ENCODE peak calls at places on chromosomes 12 and 14, in six cellular contexts. C is tibial artery, J is breast epithelium, H is astrocyte, G is astrocyte of the spinal cord, F is GM23338. K is an unnamed sample.

GRCh38 chr14:28577711-28578131 is 188.9 kb upstream of the FOXG1 start:
- DNase-seq in C (no peak), J (peak; percentile 25), G (peak; percentile 92), H (peak; percentile 94), F (no peak), K (peak; percentile 81)

GRCh38 chr12:4743046-4743445 is 22.8 kb downstream of the GALNT8 start:
- DNase-seq in J (no peak), C (no peak), F (peak; percentile 81), G (no peak), H (no peak), K (no peak)

GRCh38 chr14:103058209-103059055 is 1.1 kb upstream of the CDC42BPB start:
- DNase-seq in J (no peak), C (no peak), F (no peak), G (peak; percentile 16), H (no peak), K (no peak)

GRCh38 chr12:122891661-122892525 is 4.0 kb downstream of the VPS37B start:
- DNase-seq in G (peak; percentile 67), J (no peak), F (peak; percentile 79), H (peak; percentile 82), C (no peak), K (no peak)

GRCh38 chr12:87853448-87854003 is 175.7 kb downstream of the C12orf50 start:
- DNase-seq in C (no peak), J (no peak), H (no peak), G (no peak), F (peak; percentile 18), K (no peak)

GRCh38 chr14:65065719-65066118 is 36.6 kb downstream of the MAX start:
- DNase-seq in F (no peak), H (no peak), C (no peak), G (no peak), J (no peak), K (no peak)

GRCh38 chr12:62703011-62703380 is 232.0 kb downstream of the PPM1H start:
- DNase-seq in H (peak; percentile 81), F (no peak), G (peak; percentile 77), C (no peak), J (no peak), K (no peak)

GRCh38 chr12:100593490-100593889 is 20.0 kb downstream of the GAS2L3 start:
- DNase-seq in F (no peak), C (no peak), G (peak; percentile 47), H (peak; percentile 41), J (no peak), K (peak; percentile 48)

GRCh38 chr12:44847888-44848770 is 28.0 kb downstream of the NELL2 start:
- DNase-seq in C (no peak), F (no peak), G (no peak), H (no peak), J (no peak), K (no peak)

GRCh38 chr14:105070760-105071137 is 5.5 kb upstream of the GPR132 start:
- DNase-seq in G (no peak), F (no peak), H (no peak), C (no peak), J (no peak), K (no peak)

GRCh38 chr12:107441906-107442305 is 243.7 kb upstream of the PWP1 start:
- DNase-seq in H (peak; percentile 32), J (no peak), F (no peak), G (peak; percentile 49), C (no peak), K (peak; percentile 75)

GRCh38 chr12:59646636-59647035 is 50.8 kb downstream of the SLC16A7 start:
- DNase-seq in H (no peak), J (no peak), F (no peak), G (no peak), C (no peak), K (no peak)

GRCh38 chr12:82686223-82687019 is at the start of gene TMTC2:
- DNase-seq in J (peak; percentile 89), G (peak; percentile 94), C (peak; percentile 89), F (peak; percentile 93), H (peak; percentile 75), K (peak; percentile 89)

GRCh38 chr14:37596790-37597189 is 1.4 kb downstream of the TTC6 start:
- DNase-seq in H (no peak), G (no peak), C (no peak), J (no peak), F (no peak), K (no peak)

GRCh38 chr14:44940944-44941343 is 20.8 kb downstream of the KLHL28 start:
- DNase-seq in J (no peak), H (no peak), F (no peak), C (no peak), G (no peak), K (no peak)

GRCh38 chr12:106299193-106299794 is 3.2 kb upstream of the TCP11L2 start:
- DNase-seq in G (no peak), H (no peak), C (peak; percentile 30), F (no peak), J (no peak), K (peak; percentile 81)

GRCh38 chr12:69935651-69936100 is 110.6 kb downstream of the MYRFL start:
- DNase-seq in F (no peak), J (peak; percentile 27), C (no peak), G (no peak), H (no peak), K (no peak)

GRCh38 chr12:112480931-112481330 is 62.2 kb downstream of the PTPN11 start:
- DNase-seq in F (no peak), H (no peak), C (no peak), G (no peak), J (no peak), K (no peak)

GRCh38 chr12:65962921-65963883 is 138.9 kb downstream of the HMGA2 start:
- DNase-seq in C (peak; percentile 20), F (peak; percentile 84), G (peak; percentile 75), H (peak; percentile 80), J (no peak), K (no peak)

GRCh38 chr14:70808402-70809237 is 693 bp downstream of the MAP3K9 start:
- DNase-seq in G (no peak), F (peak; percentile 71), J (no peak), C (no peak), H (no peak), K (no peak)

GRCh38 chr14:76271371-76271770 is 104.6 kb upstream of the ESRRB start:
- DNase-seq in H (no peak), F (no peak), J (no peak), C (no peak), G (no peak), K (no peak)

GRCh38 chr14:96904201-96904600 is 107.0 kb downstream of the VRK1 start:
- DNase-seq in G (peak; percentile 24), C (no peak), F (no peak), J (no peak), H (peak; percentile 68), K (no peak)

GRCh38 chr14:78836777-78837176 is 666.6 kb downstream of the NRXN3 start:
- DNase-seq in J (no peak), H (peak; percentile 48), G (peak; percentile 64), C (no peak), F (peak; percentile 89), K (peak; percentile 52)

GRCh38 chr12:119841433-119842210 is 35.5 kb downstream of the CIT start:
- DNase-seq in F (no peak), J (no peak), H (peak; percentile 8), C (no peak), G (peak; percentile 29), K (no peak)

GRCh38 chr12:50326636-50327284 is 43.4 kb upstream of the LIMA1 start:
- DNase-seq in F (no peak), C (no peak), H (peak; percentile 51), J (no peak), G (peak; percentile 79), K (peak; percentile 80)

GRCh38 chr14:68638817-68639517 is 153.9 kb downstream of the ZFP36L1 start:
- DNase-seq in C (no peak), H (no peak), F (no peak), G (no peak), J (no peak), K (no peak)

GRCh38 chr12:104462931-104463339 is 6.2 kb downstream of the CHST11 start:
- DNase-seq in C (no peak), J (no peak), G (no peak), H (no peak), F (no peak), K (peak; percentile 39)

GRCh38 chr14:91980157-91980556 is 32.7 kb upstream of the FBLN5 start:
- DNase-seq in H (peak; percentile 96), F (no peak), C (no peak), J (no peak), G (peak; percentile 89), K (peak; percentile 92)

GRCh38 chr14:88793259-88793625 is 489 bp upstream of the EML5 start:
- DNase-seq in F (no peak), C (no peak), H (no peak), G (no peak), J (no peak), K (no peak)
- TF ChIP-seq CTCF in F (no peak), C (peak; percentile 2), H (no peak), G (no peak), J (no peak), K (no peak)

DNA sequence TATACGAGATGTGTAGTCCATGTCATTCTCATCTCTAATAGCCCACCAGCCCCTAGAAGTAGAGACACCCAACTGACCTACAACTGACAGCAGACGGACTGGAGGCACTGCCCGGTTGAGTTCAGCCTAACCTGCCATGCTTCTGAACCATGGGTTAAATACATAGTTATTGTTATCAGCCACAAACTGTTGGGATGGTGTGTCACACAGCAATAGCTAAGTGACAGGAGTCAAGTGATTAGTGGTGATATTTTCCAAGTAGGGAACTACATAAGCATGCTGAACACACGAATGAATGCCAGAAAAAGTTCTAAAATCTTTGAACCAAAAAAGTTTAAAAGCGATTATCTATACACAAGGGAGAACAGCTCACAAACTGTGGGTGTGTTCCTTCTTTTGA is 80.1 kb downstream of the SYNE3 start:
- DNase-seq in G (no peak), C (no peak), F (no peak), J (no peak), H (no peak), K (no peak)
- H3K4me3 ChIP-seq in G (no peak overlapping the region), C (no peak overlapping the region), F (no peak overlapping the region), J (no peak overlapping the region), H (no peak overlapping the region), K (no peak overlapping the region)

DNA sequence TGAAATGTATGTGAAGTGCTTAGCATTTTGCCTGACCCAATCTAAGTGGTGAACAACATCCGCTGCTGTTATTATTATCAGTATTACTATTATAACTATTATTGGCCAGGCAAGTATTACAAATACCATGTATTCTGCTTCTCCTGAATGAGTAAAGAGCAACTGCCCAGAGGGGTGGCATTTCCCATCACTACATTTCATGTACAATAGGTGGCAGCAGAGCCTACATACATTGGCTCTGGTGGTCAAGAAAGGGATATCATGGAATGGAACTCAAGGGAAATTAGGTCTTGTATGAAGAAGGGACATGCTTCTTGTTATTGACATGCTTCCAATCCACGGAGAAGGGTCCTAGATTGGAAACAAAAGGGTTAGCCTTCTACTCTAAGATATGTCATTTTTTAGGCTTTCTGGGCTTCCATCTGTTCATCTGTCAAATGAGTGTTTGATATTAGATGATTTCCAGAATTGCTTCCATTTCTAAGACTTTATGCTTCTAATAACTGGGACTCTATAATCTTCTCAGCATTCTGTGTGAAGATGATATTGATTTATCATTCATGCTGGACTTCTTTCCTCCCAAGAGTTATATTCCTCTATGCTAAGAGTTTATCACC is 239.0 kb downstream of the SSPN start:
- DNase-seq in F (peak; percentile 79), C (no peak), G (peak; percentile 62), H (peak; percentile 26), J (no peak), K (peak; percentile 73)
- TF ChIP-seq CTCF in F (peak; percentile 89), C (peak; percentile 73), G (peak; percentile 73), H (peak; percentile 74), J (peak; percentile 81), K (peak; percentile 95)

DNA sequence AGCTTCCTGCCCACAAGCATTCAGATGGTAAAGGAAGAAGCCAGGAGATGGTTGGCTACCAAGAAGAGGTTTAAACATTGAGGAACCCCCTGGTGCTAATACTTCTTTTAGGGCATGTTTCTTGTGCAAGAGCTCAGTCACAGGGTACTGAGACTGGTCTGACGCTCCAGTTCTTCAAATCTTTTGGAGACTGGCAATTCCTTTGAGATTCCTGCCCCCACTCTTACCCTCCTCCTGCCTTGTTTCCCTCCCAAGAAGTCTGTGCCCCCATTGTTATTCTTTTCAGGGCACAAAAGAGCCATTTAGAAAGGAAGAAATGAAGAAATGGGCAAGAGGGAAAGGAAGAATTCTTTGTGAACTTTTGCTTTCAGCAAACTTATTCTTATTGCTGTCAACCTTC is 11.8 kb downstream of the A2ML1 start:
- DNase-seq in J (no peak), H (no peak), G (no peak), C (no peak), F (no peak), K (no peak)
- H3K4me3 ChIP-seq in J (no peak overlapping the region), H (no peak overlapping the region), G (no peak overlapping the region), C (no peak overlapping the region), F (no peak overlapping the region), K (no peak overlapping the region)